ENCODE peak calls at places on chromosomes 3 and 15, in ten cellular contexts. T is fibroblast of pulmonary artery; Y is astrocyte of the spinal cord; R is DMS53; H is Calu3; P is adipocyte; M is naive thymus-derived CD4-positive, alpha-beta T cell; Q is PC-9; D is astrocyte of the hippocampus; C is pancreas. U is an unnamed sample.

GRCh38 chr15:59437777-59438574 is at the start of gene FAM81A:
- DNase-seq in H (peak; percentile 81), Q (peak; percentile 79), Y (peak; percentile 56), T (peak; percentile 67), M (peak; percentile 17), P (peak; percentile 89), D (peak; percentile 89), C (peak; percentile 70), R (peak; percentile 87), U (peak; percentile 80)

GRCh38 chr3:186786810-186787375 is 3.5 kb downstream of the EIF4A2 start:
- DNase-seq in M (no peak), Q (no peak), D (no peak), Y (no peak), T (no peak), P (no peak), R (no peak), C (no peak), H (no peak), U (no peak)

GRCh38 chr3:12117473-12117872 is 41.2 kb downstream of the TIMP4 start:
- DNase-seq in R (no peak), D (no peak), T (no peak), M (no peak), Y (no peak), P (no peak), H (no peak), Q (no peak), C (no peak), U (no peak)

GRCh38 chr3:79490165-79491028 is 277.4 kb downstream of the ROBO1 start:
- DNase-seq in Q (no peak), H (no peak), M (no peak), R (no peak), P (peak; percentile 60), D (peak; percentile 97), T (peak; percentile 87), Y (peak; percentile 93), C (peak; percentile 75), U (no peak)

GRCh38 chr3:5013021-5013906 is 34.0 kb downstream of the BHLHE40 start:
- DNase-seq in C (no peak), R (peak; percentile 1), H (peak; percentile 84), T (no peak), D (peak; percentile 48), Q (peak; percentile 82), Y (peak; percentile 48), P (no peak), M (no peak), U (no peak)

GRCh38 chr3:71392277-71392676 is 191.3 kb downstream of the FOXP1 start:
- DNase-seq in R (no peak), P (no peak), T (no peak), Q (no peak), C (no peak), D (no peak), H (no peak), Y (no peak), M (no peak), U (no peak)

GRCh38 chr15:96186105-96186504 is 144.4 kb upstream of the NR2F2 start:
- DNase-seq in C (no peak), D (no peak), M (no peak), Q (no peak), T (no peak), H (no peak), Y (no peak), R (no peak), P (no peak), U (no peak)

GRCh38 chr15:50452927-50453326 is 28.7 kb downstream of the USP8 start:
- DNase-seq in D (no peak), P (peak; percentile 63), T (peak; percentile 57), H (no peak), M (no peak), Y (no peak), Q (no peak), R (peak; percentile 1), C (no peak), U (no peak)

GRCh38 chr3:104943931-104944330 is 422.8 kb upstream of the ALCAM start:
- DNase-seq in P (no peak), D (no peak), Y (no peak), Q (no peak), M (no peak), C (no peak), R (no peak), T (no peak), H (no peak), U (no peak)

GRCh38 chr3:45948409-45948808 is 5.1 kb downstream of the CXCR6 start:
- DNase-seq in H (no peak), D (peak; percentile 47), C (no peak), Q (no peak), M (no peak), R (no peak), Y (peak; percentile 18), P (peak; percentile 79), T (no peak), U (no peak)